ENCODE peak calls at places on chromosome 1, in seven cellular contexts. One of them, this sample, is unnamed.

GRCh38 chr1:70134148-70134547 is 71.2 kb downstream of the LRRC40 start:
- DNase-seq in GM13977: no peak
- DNase-seq in glutamatergic neuron: no peak
- DNase-seq in HepG2: no peak
- DNase-seq in CD8-positive, alpha-beta T cell: no peak
- DNase-seq in A549: no peak
- DNase-seq in HFFc6: peak
- DNase-seq in this sample: no peak

GRCh38 chr1:145985502-145986439 is 10.6 kb downstream of the TXNIP start:
- DNase-seq in GM13977: no peak
- DNase-seq in glutamatergic neuron: no peak
- DNase-seq in HepG2: peak
- DNase-seq in CD8-positive, alpha-beta T cell: no peak
- DNase-seq in A549: peak
- DNase-seq in HFFc6: peak
- DNase-seq in this sample: no peak

GRCh38 chr1:22380024-22380785 is 71.4 kb upstream of the ZBTB40 start:
- DNase-seq in GM13977: no peak
- DNase-seq in glutamatergic neuron: no peak
- DNase-seq in HepG2: no peak
- DNase-seq in CD8-positive, alpha-beta T cell: no peak
- DNase-seq in A549: peak
- DNase-seq in HFFc6: peak
- DNase-seq in this sample: no peak

GRCh38 chr1:162736633-162737067 is 53.9 kb upstream of the HSD17B7 start:
- DNase-seq in GM13977: peak
- DNase-seq in glutamatergic neuron: no peak
- DNase-seq in HepG2: no peak
- DNase-seq in CD8-positive, alpha-beta T cell: no peak
- DNase-seq in A549: no peak
- DNase-seq in HFFc6: no peak
- DNase-seq in this sample: peak

GRCh38 chr1:154975409-154976205 is 1.1 kb downstream of the CKS1B start:
- DNase-seq in GM13977: peak
- DNase-seq in glutamatergic neuron: peak
- DNase-seq in HepG2: no peak
- DNase-seq in CD8-positive, alpha-beta T cell: peak
- DNase-seq in A549: peak
- DNase-seq in HFFc6: peak
- DNase-seq in this sample: peak

GRCh38 chr1:1421907-1422464 is 910 bp upstream of the ANKRD65 start:
- DNase-seq in GM13977: no peak
- DNase-seq in glutamatergic neuron: no peak
- DNase-seq in HepG2: no peak
- DNase-seq in CD8-positive, alpha-beta T cell: no peak
- DNase-seq in A549: no peak
- DNase-seq in HFFc6: no peak
- DNase-seq in this sample: no peak

GRCh38 chr1:203592728-203593127 is 33.9 kb upstream of the ATP2B4 start:
- DNase-seq in GM13977: no peak
- DNase-seq in glutamatergic neuron: no peak
- DNase-seq in HepG2: no peak
- DNase-seq in CD8-positive, alpha-beta T cell: no peak
- DNase-seq in A549: no peak
- DNase-seq in HFFc6: no peak
- DNase-seq in this sample: no peak

GRCh38 chr1:10561497-10561896 is 86.7 kb downstream of the PEX14 start:
- DNase-seq in GM13977: no peak
- DNase-seq in glutamatergic neuron: no peak
- DNase-seq in HepG2: no peak
- DNase-seq in CD8-positive, alpha-beta T cell: no peak
- DNase-seq in A549: no peak
- DNase-seq in HFFc6: peak
- DNase-seq in this sample: no peak

GRCh38 chr1:47508900-47509488 is 71.2 kb downstream of the FOXD2 start:
- DNase-seq in GM13977: no peak
- DNase-seq in glutamatergic neuron: no peak
- DNase-seq in HepG2: no peak
- DNase-seq in CD8-positive, alpha-beta T cell: no peak
- DNase-seq in A549: no peak
- DNase-seq in HFFc6: no peak
- DNase-seq in this sample: no peak

GRCh38 chr1:44294588-44295007 is 60.5 kb downstream of the ERI3 start:
- DNase-seq in GM13977: no peak
- DNase-seq in glutamatergic neuron: peak
- DNase-seq in HepG2: peak
- DNase-seq in CD8-positive, alpha-beta T cell: no peak
- DNase-seq in A549: peak
- DNase-seq in HFFc6: peak
- DNase-seq in this sample: no peak

GRCh38 chr1:88052162-88052561 is 631.9 kb upstream of the PKN2 start:
- DNase-seq in GM13977: no peak
- DNase-seq in glutamatergic neuron: no peak
- DNase-seq in HepG2: no peak
- DNase-seq in CD8-positive, alpha-beta T cell: no peak
- DNase-seq in A549: no peak
- DNase-seq in HFFc6: no peak
- DNase-seq in this sample: no peak

GRCh38 chr1:168609133-168609715 is 32.8 kb downstream of the XCL1 start:
- DNase-seq in GM13977: no peak
- DNase-seq in glutamatergic neuron: no peak
- DNase-seq in HepG2: no peak
- DNase-seq in CD8-positive, alpha-beta T cell: no peak
- DNase-seq in A549: no peak
- DNase-seq in HFFc6: no peak
- DNase-seq in this sample: no peak

GRCh38 chr1:51955797-51956527 is 34.5 kb downstream of the RAB3B start:
- DNase-seq in GM13977: no peak
- DNase-seq in glutamatergic neuron: no peak
- DNase-seq in HepG2: no peak
- DNase-seq in CD8-positive, alpha-beta T cell: no peak
- DNase-seq in A549: no peak
- DNase-seq in HFFc6: no peak
- DNase-seq in this sample: no peak

GRCh38 chr1:22483121-22483520 is 31.5 kb downstream of the ZBTB40 start:
- DNase-seq in GM13977: no peak
- DNase-seq in glutamatergic neuron: no peak
- DNase-seq in HepG2: no peak
- DNase-seq in CD8-positive, alpha-beta T cell: no peak
- DNase-seq in A549: no peak
- DNase-seq in HFFc6: no peak
- DNase-seq in this sample: no peak

GRCh38 chr1:1290238-1290731 is 10.0 kb downstream of the SCNN1D start:
- DNase-seq in GM13977: peak
- DNase-seq in glutamatergic neuron: peak
- DNase-seq in HepG2: peak
- DNase-seq in CD8-positive, alpha-beta T cell: peak
- DNase-seq in A549: peak
- DNase-seq in HFFc6: peak
- DNase-seq in this sample: no peak

GRCh38 chr1:178870944-178871343 is at the start of gene ANGPTL1:
- DNase-seq in GM13977: no peak
- DNase-seq in glutamatergic neuron: no peak
- DNase-seq in HepG2: peak
- DNase-seq in CD8-positive, alpha-beta T cell: no peak
- DNase-seq in A549: no peak
- DNase-seq in HFFc6: no peak
- DNase-seq in this sample: no peak

GRCh38 chr1:110726755-110727154 is 52.0 kb upstream of the KCNA3 start:
- DNase-seq in GM13977: peak
- DNase-seq in glutamatergic neuron: no peak
- DNase-seq in HepG2: no peak
- DNase-seq in CD8-positive, alpha-beta T cell: no peak
- DNase-seq in A549: no peak
- DNase-seq in HFFc6: no peak
- DNase-seq in this sample: peak

GRCh38 chr1:169207825-169208520 is 101.5 kb downstream of the ATP1B1 start:
- DNase-seq in GM13977: no peak
- DNase-seq in glutamatergic neuron: no peak
- DNase-seq in HepG2: no peak
- DNase-seq in CD8-positive, alpha-beta T cell: no peak
- DNase-seq in A549: no peak
- DNase-seq in HFFc6: no peak
- DNase-seq in this sample: no peak

GRCh38 chr1:3727042-3727824 is 25.0 kb upstream of the CCDC27 start:
- DNase-seq in GM13977: peak
- DNase-seq in glutamatergic neuron: peak
- DNase-seq in HepG2: no peak
- DNase-seq in CD8-positive, alpha-beta T cell: no peak
- DNase-seq in A549: peak
- DNase-seq in HFFc6: no peak
- DNase-seq in this sample: no peak

GRCh38 chr1:171581766-171582165 is 40.3 kb upstream of the MYOCOS start:
- DNase-seq in GM13977: no peak
- DNase-seq in glutamatergic neuron: no peak
- DNase-seq in HepG2: no peak
- DNase-seq in CD8-positive, alpha-beta T cell: no peak
- DNase-seq in A549: no peak
- DNase-seq in HFFc6: no peak
- DNase-seq in this sample: no peak

GRCh38 chr1:181479137-181479745 is 4.1 kb upstream of the CACNA1E start:
- DNase-seq in GM13977: peak
- DNase-seq in glutamatergic neuron: peak
- DNase-seq in HepG2: peak
- DNase-seq in CD8-positive, alpha-beta T cell: no peak
- DNase-seq in A549: peak
- DNase-seq in HFFc6: peak
- DNase-seq in this sample: peak

GRCh38 chr1:53732912-53733317 is 6.0 kb downstream of the GLIS1 start:
- DNase-seq in GM13977: no peak
- DNase-seq in glutamatergic neuron: no peak
- DNase-seq in HepG2: no peak
- DNase-seq in CD8-positive, alpha-beta T cell: no peak
- DNase-seq in A549: no peak
- DNase-seq in HFFc6: peak
- DNase-seq in this sample: no peak

GRCh38 chr1:7224644-7225043 is 439.4 kb downstream of the CAMTA1 start:
- DNase-seq in GM13977: no peak
- DNase-seq in glutamatergic neuron: no peak
- DNase-seq in HepG2: no peak
- DNase-seq in CD8-positive, alpha-beta T cell: no peak
- DNase-seq in A549: peak
- DNase-seq in HFFc6: no peak
- DNase-seq in this sample: no peak
- TF ChIP-seq CTCF in GM13977: no peak
- TF ChIP-seq CTCF in glutamatergic neuron: no peak
- TF ChIP-seq CTCF in HepG2: peak
- TF ChIP-seq CTCF in CD8-positive, alpha-beta T cell: no peak
- TF ChIP-seq CTCF in A549: no peak
- TF ChIP-seq CTCF in HFFc6: peak
- TF ChIP-seq CTCF in this sample: no peak

GRCh38 chr1:40630488-40631223 is 34.8 kb downstream of the RIMS3 start:
- DNase-seq in GM13977: no peak
- DNase-seq in glutamatergic neuron: peak
- DNase-seq in HepG2: peak
- DNase-seq in CD8-positive, alpha-beta T cell: peak
- DNase-seq in A549: peak
- DNase-seq in HFFc6: no peak
- DNase-seq in this sample: peak
- TF ChIP-seq CTCF in GM13977: peak
- TF ChIP-seq CTCF in glutamatergic neuron: peak
- TF ChIP-seq CTCF in HepG2: peak
- TF ChIP-seq CTCF in CD8-positive, alpha-beta T cell: no peak
- TF ChIP-seq CTCF in A549: peak
- TF ChIP-seq CTCF in HFFc6: peak
- TF ChIP-seq CTCF in this sample: peak

DNA sequence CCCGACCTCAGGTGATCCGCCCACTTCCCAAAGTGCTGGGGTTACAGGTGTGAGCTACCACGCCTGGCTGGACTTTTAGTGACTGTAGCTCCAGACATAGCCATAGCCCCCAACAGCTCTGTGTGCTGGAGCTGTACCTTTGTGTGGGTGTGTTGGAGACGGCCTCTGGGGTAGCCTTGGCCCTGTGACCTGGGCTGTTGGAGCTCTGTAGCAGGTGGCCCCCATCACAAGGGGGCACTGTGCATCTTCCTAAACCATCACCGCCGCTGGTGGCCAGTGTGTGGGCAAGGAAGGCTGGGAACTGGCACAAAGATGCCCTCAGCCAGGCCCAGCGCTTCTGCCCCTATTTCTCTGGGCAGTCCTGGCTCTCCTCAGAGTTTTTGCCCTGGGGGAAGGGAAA is 38.4 kb upstream of the FOXO6 start:
- DNase-seq in GM13977: peak
- DNase-seq in glutamatergic neuron: no peak
- DNase-seq in HepG2: peak
- DNase-seq in CD8-positive, alpha-beta T cell: no peak
- DNase-seq in A549: peak
- DNase-seq in HFFc6: peak
- DNase-seq in this sample: no peak
- TF ChIP-seq CTCF in GM13977: peak
- TF ChIP-seq CTCF in glutamatergic neuron: peak
- TF ChIP-seq CTCF in HepG2: peak
- TF ChIP-seq CTCF in CD8-positive, alpha-beta T cell: no peak
- TF ChIP-seq CTCF in A549: peak
- TF ChIP-seq CTCF in HFFc6: peak
- TF ChIP-seq CTCF in this sample: peak

DNA sequence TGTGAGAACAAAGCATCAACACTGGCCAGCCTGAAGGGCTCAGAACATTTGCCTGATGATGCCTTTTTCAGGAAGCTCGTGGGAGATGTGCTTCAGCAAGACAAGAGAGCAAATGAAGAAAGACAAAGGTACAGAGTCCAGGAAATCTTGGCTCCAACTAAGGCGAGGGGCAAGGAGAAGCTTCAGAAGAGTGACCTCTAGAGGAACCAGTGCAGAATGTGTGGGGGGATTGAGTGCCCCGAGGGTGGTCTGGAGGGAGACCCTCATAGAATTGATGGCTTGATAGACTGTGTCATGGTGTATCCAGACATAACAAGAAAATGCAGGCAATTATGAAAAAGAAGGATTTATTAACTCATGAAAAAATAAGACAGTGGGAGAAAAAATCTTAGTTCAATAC is 15.3 kb upstream of the NLRP3 start:
- DNase-seq in GM13977: no peak
- DNase-seq in glutamatergic neuron: no peak
- DNase-seq in HepG2: no peak
- DNase-seq in CD8-positive, alpha-beta T cell: no peak
- DNase-seq in A549: no peak
- DNase-seq in HFFc6: no peak
- DNase-seq in this sample: no peak
- TF ChIP-seq CTCF in GM13977: peak
- TF ChIP-seq CTCF in glutamatergic neuron: no peak
- TF ChIP-seq CTCF in HepG2: no peak
- TF ChIP-seq CTCF in CD8-positive, alpha-beta T cell: no peak
- TF ChIP-seq CTCF in A549: no peak
- TF ChIP-seq CTCF in HFFc6: no peak
- TF ChIP-seq CTCF in this sample: no peak

DNA sequence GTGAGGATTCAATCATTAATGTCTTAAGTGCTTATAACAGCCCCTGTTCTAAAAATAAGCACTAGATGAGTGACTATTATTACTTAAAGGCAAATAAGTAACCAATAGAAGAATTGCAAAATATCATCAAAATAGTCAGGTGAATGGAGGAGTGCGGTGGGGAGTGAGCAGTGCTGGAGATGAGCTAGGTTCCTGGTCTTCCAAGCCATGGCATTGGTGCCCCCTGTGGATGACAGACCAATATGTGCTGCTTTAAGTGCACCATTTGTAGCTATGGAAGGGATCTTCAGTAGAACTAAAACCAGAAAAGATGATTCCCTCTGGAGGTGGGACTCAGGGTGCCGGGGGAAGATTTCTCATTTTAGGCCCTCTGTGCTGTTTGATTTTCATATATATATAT is 46.1 kb upstream of the SLC30A1 start:
- DNase-seq in GM13977: no peak
- DNase-seq in glutamatergic neuron: no peak
- DNase-seq in HepG2: peak
- DNase-seq in CD8-positive, alpha-beta T cell: peak
- DNase-seq in A549: peak
- DNase-seq in HFFc6: peak
- DNase-seq in this sample: no peak
- TF ChIP-seq CTCF in GM13977: peak
- TF ChIP-seq CTCF in glutamatergic neuron: no peak
- TF ChIP-seq CTCF in HepG2: peak
- TF ChIP-seq CTCF in CD8-positive, alpha-beta T cell: no peak
- TF ChIP-seq CTCF in A549: peak
- TF ChIP-seq CTCF in HFFc6: peak
- TF ChIP-seq CTCF in this sample: peak